ENCODE peak calls at places on chromosomes 12 and 14, in ten cellular contexts. One of them, this sample, is unnamed.

GRCh38 chr12:11040162-11040561 is 9.0 kb upstream of the TAS2R31 start:
- DNase-seq in testis: no peak
- DNase-seq in right lobe of liver: no peak
- DNase-seq in body of pancreas: no peak
- DNase-seq in A549: no peak
- DNase-seq in ovary: no peak
- DNase-seq in DND-41: no peak
- DNase-seq in Peyer's patch: no peak
- DNase-seq in SK-N-SH: no peak
- DNase-seq in Karpas-422: no peak
- DNase-seq in this sample: no peak

GRCh38 chr14:85085981-85086380 is 444.0 kb upstream of the FLRT2 start:
- DNase-seq in testis: no peak
- DNase-seq in right lobe of liver: no peak
- DNase-seq in body of pancreas: no peak
- DNase-seq in A549: no peak
- DNase-seq in ovary: no peak
- DNase-seq in DND-41: no peak
- DNase-seq in Peyer's patch: no peak
- DNase-seq in SK-N-SH: no peak
- DNase-seq in Karpas-422: no peak
- DNase-seq in this sample: no peak

GRCh38 chr14:76947838-76948184 is 80.7 kb downstream of the IRF2BPL start:
- DNase-seq in testis: no peak
- DNase-seq in right lobe of liver: no peak
- DNase-seq in body of pancreas: no peak
- DNase-seq in A549: no peak
- DNase-seq in ovary: no peak
- DNase-seq in DND-41: no peak
- DNase-seq in Peyer's patch: no peak
- DNase-seq in SK-N-SH: no peak
- DNase-seq in Karpas-422: no peak
- DNase-seq in this sample: no peak

GRCh38 chr12:46292754-46293402 is 24.0 kb upstream of the SLC38A1 start:
- DNase-seq in testis: no peak
- DNase-seq in right lobe of liver: no peak
- DNase-seq in body of pancreas: no peak
- DNase-seq in A549: no peak
- DNase-seq in ovary: no peak
- DNase-seq in DND-41: no peak
- DNase-seq in Peyer's patch: no peak
- DNase-seq in SK-N-SH: no peak
- DNase-seq in Karpas-422: peak; percentile 48
- DNase-seq in this sample: no peak

GRCh38 chr12:41619705-41620104 is 431.6 kb downstream of the PDZRN4 start:
- DNase-seq in testis: no peak
- DNase-seq in right lobe of liver: no peak
- DNase-seq in body of pancreas: no peak
- DNase-seq in A549: no peak
- DNase-seq in ovary: no peak
- DNase-seq in DND-41: no peak
- DNase-seq in Peyer's patch: no peak
- DNase-seq in SK-N-SH: no peak
- DNase-seq in Karpas-422: no peak
- DNase-seq in this sample: no peak

GRCh38 chr12:32566663-32567634 is 112.2 kb upstream of the DNM1L start:
- DNase-seq in testis: peak; percentile 37
- DNase-seq in right lobe of liver: no peak
- DNase-seq in body of pancreas: no peak
- DNase-seq in A549: no peak
- DNase-seq in ovary: no peak
- DNase-seq in DND-41: no peak
- DNase-seq in Peyer's patch: no peak
- DNase-seq in SK-N-SH: no peak
- DNase-seq in Karpas-422: no peak
- DNase-seq in this sample: no peak

GRCh38 chr12:19574606-19575005 is 135.3 kb downstream of the AEBP2 start:
- DNase-seq in testis: no peak
- DNase-seq in right lobe of liver: no peak
- DNase-seq in body of pancreas: no peak
- DNase-seq in A549: peak; percentile 10
- DNase-seq in ovary: no peak
- DNase-seq in DND-41: no peak
- DNase-seq in Peyer's patch: no peak
- DNase-seq in SK-N-SH: peak; percentile 26
- DNase-seq in Karpas-422: peak; percentile 60
- DNase-seq in this sample: no peak

GRCh38 chr14:63962896-63963295 is 110.1 kb downstream of the SYNE2 start:
- DNase-seq in testis: no peak
- DNase-seq in right lobe of liver: no peak
- DNase-seq in body of pancreas: no peak
- DNase-seq in A549: no peak
- DNase-seq in ovary: no peak
- DNase-seq in DND-41: no peak
- DNase-seq in Peyer's patch: no peak
- DNase-seq in SK-N-SH: no peak
- DNase-seq in Karpas-422: no peak
- DNase-seq in this sample: no peak

GRCh38 chr12:68097386-68097785 is 62.2 kb downstream of the IFNG start:
- DNase-seq in testis: no peak
- DNase-seq in right lobe of liver: no peak
- DNase-seq in body of pancreas: no peak
- DNase-seq in A549: no peak
- DNase-seq in ovary: no peak
- DNase-seq in DND-41: no peak
- DNase-seq in Peyer's patch: no peak
- DNase-seq in SK-N-SH: no peak
- DNase-seq in Karpas-422: no peak
- DNase-seq in this sample: no peak

GRCh38 chr12:93085383-93086287 is 156.5 kb upstream of the EEA1 start:
- DNase-seq in testis: no peak
- DNase-seq in right lobe of liver: no peak
- DNase-seq in body of pancreas: no peak
- DNase-seq in A549: no peak
- DNase-seq in ovary: no peak
- DNase-seq in DND-41: no peak
- DNase-seq in Peyer's patch: no peak
- DNase-seq in SK-N-SH: no peak
- DNase-seq in Karpas-422: no peak
- DNase-seq in this sample: no peak

GRCh38 chr12:59040651-59041050 is 120.3 kb upstream of the LRIG3 start:
- DNase-seq in testis: no peak
- DNase-seq in right lobe of liver: no peak
- DNase-seq in body of pancreas: no peak
- DNase-seq in A549: no peak
- DNase-seq in ovary: no peak
- DNase-seq in DND-41: no peak
- DNase-seq in Peyer's patch: no peak
- DNase-seq in SK-N-SH: no peak
- DNase-seq in Karpas-422: no peak
- DNase-seq in this sample: no peak

GRCh38 chr14:74934476-74935339 is 11.6 kb upstream of the RPS6KL1 start:
- DNase-seq in testis: peak; percentile 72
- DNase-seq in right lobe of liver: peak; percentile 46
- DNase-seq in body of pancreas: no peak
- DNase-seq in A549: no peak
- DNase-seq in ovary: no peak
- DNase-seq in DND-41: no peak
- DNase-seq in Peyer's patch: no peak
- DNase-seq in SK-N-SH: no peak
- DNase-seq in Karpas-422: no peak
- DNase-seq in this sample: no peak

GRCh38 chr14:93475471-93475870 is 44.7 kb downstream of the UNC79 start:
- DNase-seq in testis: no peak
- DNase-seq in right lobe of liver: no peak
- DNase-seq in body of pancreas: no peak
- DNase-seq in A549: no peak
- DNase-seq in ovary: no peak
- DNase-seq in DND-41: no peak
- DNase-seq in Peyer's patch: no peak
- DNase-seq in SK-N-SH: no peak
- DNase-seq in Karpas-422: no peak
- DNase-seq in this sample: no peak

GRCh38 chr14:37559386-37559785 is 35.7 kb downstream of the FOXA1 start:
- DNase-seq in testis: no peak
- DNase-seq in right lobe of liver: no peak
- DNase-seq in body of pancreas: no peak
- DNase-seq in A549: no peak
- DNase-seq in ovary: no peak
- DNase-seq in DND-41: no peak
- DNase-seq in Peyer's patch: no peak
- DNase-seq in SK-N-SH: no peak
- DNase-seq in Karpas-422: no peak
- DNase-seq in this sample: no peak

GRCh38 chr14:54423991-54424390 is 17.2 kb downstream of the CNIH1 start:
- DNase-seq in testis: no peak
- DNase-seq in right lobe of liver: no peak
- DNase-seq in body of pancreas: no peak
- DNase-seq in A549: no peak
- DNase-seq in ovary: no peak
- DNase-seq in DND-41: no peak
- DNase-seq in Peyer's patch: no peak
- DNase-seq in SK-N-SH: no peak
- DNase-seq in Karpas-422: no peak
- DNase-seq in this sample: no peak

GRCh38 chr14:66426451-66426850 is 59.7 kb upstream of the CCDC196 start:
- DNase-seq in testis: no peak
- DNase-seq in right lobe of liver: no peak
- DNase-seq in body of pancreas: no peak
- DNase-seq in A549: no peak
- DNase-seq in ovary: no peak
- DNase-seq in DND-41: no peak
- DNase-seq in Peyer's patch: no peak
- DNase-seq in SK-N-SH: no peak
- DNase-seq in Karpas-422: no peak
- DNase-seq in this sample: no peak

GRCh38 chr14:21997300-21997699 is 323.7 kb upstream of the OR4E1 start:
- DNase-seq in testis: no peak
- DNase-seq in right lobe of liver: no peak
- DNase-seq in body of pancreas: no peak
- DNase-seq in A549: no peak
- DNase-seq in ovary: no peak
- DNase-seq in DND-41: peak; percentile 41
- DNase-seq in Peyer's patch: no peak
- DNase-seq in SK-N-SH: no peak
- DNase-seq in Karpas-422: peak; percentile 82
- DNase-seq in this sample: no peak

GRCh38 chr12:94712852-94713545 is 62.6 kb upstream of the TMCC3 start:
- DNase-seq in testis: no peak
- DNase-seq in right lobe of liver: peak; percentile 59
- DNase-seq in body of pancreas: no peak
- DNase-seq in A549: no peak
- DNase-seq in ovary: no peak
- DNase-seq in DND-41: no peak
- DNase-seq in Peyer's patch: no peak
- DNase-seq in SK-N-SH: peak; percentile 23
- DNase-seq in Karpas-422: no peak
- DNase-seq in this sample: no peak

GRCh38 chr14:31941487-31941886 is 135.6 kb upstream of the ARHGAP5 start:
- DNase-seq in testis: no peak
- DNase-seq in right lobe of liver: no peak
- DNase-seq in body of pancreas: no peak
- DNase-seq in A549: no peak
- DNase-seq in ovary: no peak
- DNase-seq in DND-41: no peak
- DNase-seq in Peyer's patch: no peak
- DNase-seq in SK-N-SH: no peak
- DNase-seq in Karpas-422: no peak
- DNase-seq in this sample: no peak
- H3K27ac ChIP-seq in testis: no peak overlapping the region
- H3K27ac ChIP-seq in right lobe of liver: no peak overlapping the region
- H3K27ac ChIP-seq in body of pancreas: no peak overlapping the region
- H3K27ac ChIP-seq in A549: peak overlapping the region; percentile 89
- H3K27ac ChIP-seq in ovary: no peak overlapping the region
- H3K27ac ChIP-seq in DND-41: no peak overlapping the region
- H3K27ac ChIP-seq in Peyer's patch: no peak overlapping the region
- H3K27ac ChIP-seq in SK-N-SH: no peak overlapping the region
- H3K27ac ChIP-seq in Karpas-422: no peak overlapping the region
- H3K27ac ChIP-seq in this sample: no peak overlapping the region

DNA sequence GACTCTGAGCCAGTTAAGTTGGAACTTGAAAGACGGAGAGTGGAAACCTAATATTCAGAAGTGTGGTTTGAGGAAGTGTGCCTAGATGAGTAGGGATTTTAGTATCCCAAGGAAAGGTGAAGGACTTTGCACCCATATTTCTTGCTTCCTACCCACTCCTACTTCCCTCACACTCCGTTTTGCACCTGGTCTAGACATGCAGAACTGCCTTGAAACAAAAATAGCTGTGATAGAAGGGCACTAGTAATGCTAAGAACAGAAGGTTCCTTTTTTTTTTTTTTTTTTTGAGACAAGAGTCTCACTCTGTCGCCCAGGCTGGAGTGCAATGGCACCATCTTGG is 732 bp upstream of the ARF3 start:
- DNase-seq in testis: no peak
- DNase-seq in right lobe of liver: no peak
- DNase-seq in body of pancreas: no peak
- DNase-seq in A549: no peak
- DNase-seq in ovary: no peak
- DNase-seq in DND-41: no peak
- DNase-seq in Peyer's patch: no peak
- DNase-seq in SK-N-SH: no peak
- DNase-seq in Karpas-422: peak; percentile 76
- DNase-seq in this sample: no peak
- H3K4me3 ChIP-seq in testis: peak overlapping the region; percentile 90
- H3K4me3 ChIP-seq in right lobe of liver: peak overlapping the region; percentile 94
- H3K4me3 ChIP-seq in body of pancreas: no peak overlapping the region
- H3K4me3 ChIP-seq in A549: peak overlapping the region; percentile 79
- H3K4me3 ChIP-seq in ovary: peak overlapping the region; percentile 96
- H3K4me3 ChIP-seq in DND-41: peak overlapping the region; percentile 69
- H3K4me3 ChIP-seq in Peyer's patch: peak overlapping the region; percentile 100
- H3K4me3 ChIP-seq in SK-N-SH: peak overlapping the region; percentile 83
- H3K4me3 ChIP-seq in Karpas-422: peak overlapping the region; percentile 88
- H3K4me3 ChIP-seq in this sample: peak overlapping the region; percentile 83

DNA sequence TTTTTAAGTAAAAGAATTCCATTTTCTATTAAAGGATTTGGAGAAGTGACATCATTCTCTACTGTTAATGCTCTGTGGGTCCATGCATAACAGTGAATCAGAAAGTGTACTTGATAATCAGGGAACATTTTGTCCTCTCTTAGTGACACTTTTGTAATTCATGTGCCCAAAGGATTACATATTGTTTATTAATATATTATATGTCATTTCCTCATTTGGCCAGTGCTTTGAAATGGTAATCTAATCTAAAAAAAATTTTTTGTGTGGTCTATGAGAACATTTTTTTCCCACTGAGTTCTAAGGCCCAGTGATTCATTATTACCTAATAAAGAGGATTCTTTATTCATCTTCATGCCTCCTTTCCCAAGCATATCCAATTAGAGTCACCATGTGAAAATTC is 79.7 kb upstream of the MYF6 start:
- DNase-seq in testis: no peak
- DNase-seq in right lobe of liver: no peak
- DNase-seq in body of pancreas: no peak
- DNase-seq in A549: no peak
- DNase-seq in ovary: no peak
- DNase-seq in DND-41: no peak
- DNase-seq in Peyer's patch: no peak
- DNase-seq in SK-N-SH: no peak
- DNase-seq in Karpas-422: no peak
- DNase-seq in this sample: no peak
- H3K27ac ChIP-seq in testis: no peak overlapping the region
- H3K27ac ChIP-seq in right lobe of liver: no peak overlapping the region
- H3K27ac ChIP-seq in body of pancreas: no peak overlapping the region
- H3K27ac ChIP-seq in A549: no peak overlapping the region
- H3K27ac ChIP-seq in ovary: no peak overlapping the region
- H3K27ac ChIP-seq in DND-41: no peak overlapping the region
- H3K27ac ChIP-seq in Peyer's patch: no peak overlapping the region
- H3K27ac ChIP-seq in SK-N-SH: peak overlapping the region; percentile 62
- H3K27ac ChIP-seq in Karpas-422: no peak overlapping the region
- H3K27ac ChIP-seq in this sample: no peak overlapping the region

GRCh38 chr12:125249066-125249824 is 184.0 kb downstream of the AACS start:
- DNase-seq in testis: no peak
- DNase-seq in right lobe of liver: no peak
- DNase-seq in body of pancreas: no peak
- DNase-seq in A549: no peak
- DNase-seq in ovary: no peak
- DNase-seq in DND-41: no peak
- DNase-seq in Peyer's patch: no peak
- DNase-seq in SK-N-SH: no peak
- DNase-seq in Karpas-422: peak; percentile 78
- DNase-seq in this sample: no peak
- H3K4me3 ChIP-seq in testis: no peak overlapping the region
- H3K4me3 ChIP-seq in right lobe of liver: no peak overlapping the region
- H3K4me3 ChIP-seq in body of pancreas: no peak overlapping the region
- H3K4me3 ChIP-seq in A549: no peak overlapping the region
- H3K4me3 ChIP-seq in ovary: no peak overlapping the region
- H3K4me3 ChIP-seq in DND-41: no peak overlapping the region
- H3K4me3 ChIP-seq in Peyer's patch: no peak overlapping the region
- H3K4me3 ChIP-seq in SK-N-SH: no peak overlapping the region
- H3K4me3 ChIP-seq in Karpas-422: peak overlapping the region; percentile 50
- H3K4me3 ChIP-seq in this sample: no peak overlapping the region

This sample was measured in CD8-positive, alpha-beta memory T cell.